ENCODE peak calls at places on chromosomes 5 and 9, in six cellular contexts. W is Right ventricle myocardium inferior, A is iris pigment epithelial cell, K is MV-4-11, M is fibroblast of pulmonary artery, R is WTC11. N is an unnamed sample.

GRCh38 chr5:115514220-115514619 is 30.4 kb downstream of the FEM1C start:
- DNase-seq in W (no peak), A (no peak), K (no peak), M (no peak), R (no peak), N (no peak)

GRCh38 chr5:176882566-176882900 is 16.6 kb downstream of the HK3 start:
- DNase-seq in W (no peak), A (no peak), K (no peak), M (peak), R (no peak), N (no peak)

GRCh38 chr9:136975624-136976023 is 1.7 kb upstream of the PTGDS start:
- DNase-seq in W (peak), A (no peak), K (peak), M (no peak), R (peak), N (no peak)

GRCh38 chr5:73411927-73412596 is 36.5 kb downstream of the FOXD1 start:
- DNase-seq in W (no peak), A (no peak), K (no peak), M (no peak), R (no peak), N (no peak)

GRCh38 chr9:130780865-130781504 is 54.1 kb upstream of the ABL1 start:
- DNase-seq in W (no peak), A (peak), K (peak), M (peak), R (no peak), N (no peak)

GRCh38 chr9:112193562-112194288 is 18.6 kb upstream of the SUSD1 start:
- DNase-seq in W (no peak), A (no peak), K (peak), M (no peak), R (no peak), N (no peak)

GRCh38 chr9:124149992-124150391 is 107.8 kb upstream of the NEK6 start:
- DNase-seq in W (no peak), A (no peak), K (no peak), M (no peak), R (no peak), N (no peak)

GRCh38 chr9:133777871-133778270 is 39.7 kb upstream of the SARDH start:
- DNase-seq in W (peak), A (no peak), K (no peak), M (no peak), R (no peak), N (no peak)

GRCh38 chr5:136563489-136563888 is 198.1 kb upstream of the TRPC7 start:
- DNase-seq in W (no peak), A (no peak), K (no peak), M (no peak), R (no peak), N (no peak)

GRCh38 chr9:134502261-134503211 is 139.1 kb upstream of the COL5A1 start:
- DNase-seq in W (peak), A (peak), K (peak), M (peak), R (no peak), N (no peak)